ENCODE peak calls at places on chromosomes 6 and 20, in eight cellular contexts. Y is CD8-positive, alpha-beta T cell; X is psoas muscle; M is AG10803; R is PC-3; E is B cell; U is body of pancreas; N is right atrium auricular region. P is an unnamed sample.

GRCh38 chr6:133396225-133396624 is 155.1 kb downstream of the EYA4 start:
- DNase-seq in Y (no peak), X (no peak), M (no peak), R (peak), E (no peak), U (no peak), N (no peak), P (no peak)

GRCh38 chr6:135318728-135319469 is 137.8 kb downstream of the MYB start:
- DNase-seq in Y (no peak), X (no peak), M (no peak), R (no peak), E (no peak), U (no peak), N (no peak), P (no peak)

GRCh38 chr6:157019733-157020132 is 242.6 kb downstream of the ARID1B start:
- DNase-seq in Y (no peak), X (no peak), M (peak), R (peak), E (peak), U (no peak), N (no peak), P (peak)

GRCh38 chr20:25484911-25485511 is 77.5 kb downstream of the GINS1 start:
- DNase-seq in Y (no peak), X (no peak), M (no peak), R (peak), E (no peak), U (no peak), N (no peak), P (no peak)

GRCh38 chr6:125658759-125659431 is 90.5 kb upstream of the HEY2 start:
- DNase-seq in Y (no peak), X (no peak), M (peak), R (no peak), E (no peak), U (no peak), N (no peak), P (no peak)

GRCh38 chr20:34222208-34222607 is 19.0 kb upstream of the ASIP start:
- DNase-seq in Y (no peak), X (no peak), M (peak), R (peak), E (no peak), U (peak), N (no peak), P (peak)

GRCh38 chr20:8903655-8904605 is 165.0 kb upstream of the PLCB4 start:
- DNase-seq in Y (no peak), X (no peak), M (peak), R (peak), E (no peak), U (no peak), N (no peak), P (no peak)

GRCh38 chr20:58883243-58883691 is 30.8 kb downstream of the GNAS start:
- DNase-seq in Y (no peak), X (no peak), M (peak), R (no peak), E (no peak), U (no peak), N (no peak), P (no peak)

GRCh38 chr20:61797200-61797599 is 268.5 kb downstream of the TAF4 start:
- DNase-seq in Y (no peak), X (no peak), M (no peak), R (no peak), E (no peak), U (no peak), N (no peak), P (no peak)

GRCh38 chr20:48807586-48808381 is 20.0 kb downstream of the PREX1 start:
- DNase-seq in Y (no peak), X (no peak), M (no peak), R (no peak), E (no peak), U (no peak), N (no peak), P (no peak)

GRCh38 chr6:106907754-106908153 is 66.8 kb downstream of the CD24 start:
- DNase-seq in Y (no peak), X (no peak), M (no peak), R (no peak), E (no peak), U (no peak), N (no peak), P (no peak)

GRCh38 chr20:44209691-44210421 is 715 bp downstream of the OSER1 start:
- DNase-seq in Y (no peak), X (peak), M (peak), R (no peak), E (no peak), U (peak), N (no peak), P (no peak)

GRCh38 chr6:43851204-43851855 is 81.3 kb downstream of the VEGFA start:
- DNase-seq in Y (no peak), X (no peak), M (peak), R (no peak), E (no peak), U (no peak), N (no peak), P (no peak)

GRCh38 chr6:38696345-38696744 is 6.6 kb downstream of the GLO1 start:
- DNase-seq in Y (no peak), X (no peak), M (no peak), R (no peak), E (no peak), U (no peak), N (no peak), P (no peak)

GRCh38 chr20:33490023-33490933 is at the start of gene CBFA2T2:
- DNase-seq in Y (no peak), X (peak), M (peak), R (peak), E (no peak), U (peak), N (peak), P (no peak)

DNA sequence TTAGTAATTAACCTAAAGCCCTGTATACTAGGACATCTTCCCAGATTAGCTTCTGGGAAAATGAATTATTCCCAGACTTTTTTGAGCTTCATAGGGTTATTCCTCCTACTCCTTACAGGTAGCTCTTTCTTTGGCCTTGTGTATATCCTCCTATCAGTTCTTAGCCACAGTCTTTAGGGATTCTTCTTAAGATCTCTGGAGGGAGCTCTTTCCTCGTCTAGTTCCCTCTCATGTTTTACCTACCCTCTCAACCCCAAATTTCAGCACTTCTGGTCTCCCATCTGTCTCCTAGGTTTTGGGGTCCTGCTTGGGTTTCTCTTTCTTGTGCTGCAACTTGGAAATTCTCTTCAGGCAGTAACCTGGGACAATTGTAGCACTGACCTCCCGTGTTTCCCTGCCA is 46.4 kb upstream of the SLC35B3 start:
- DNase-seq in Y (no peak), X (no peak), M (peak), R (peak), E (no peak), U (no peak), N (no peak), P (peak)
- TF ChIP-seq CTCF in Y (no peak), X (no peak), M (peak), R (peak), E (no peak), U (no peak), N (no peak), P (peak)

DNA sequence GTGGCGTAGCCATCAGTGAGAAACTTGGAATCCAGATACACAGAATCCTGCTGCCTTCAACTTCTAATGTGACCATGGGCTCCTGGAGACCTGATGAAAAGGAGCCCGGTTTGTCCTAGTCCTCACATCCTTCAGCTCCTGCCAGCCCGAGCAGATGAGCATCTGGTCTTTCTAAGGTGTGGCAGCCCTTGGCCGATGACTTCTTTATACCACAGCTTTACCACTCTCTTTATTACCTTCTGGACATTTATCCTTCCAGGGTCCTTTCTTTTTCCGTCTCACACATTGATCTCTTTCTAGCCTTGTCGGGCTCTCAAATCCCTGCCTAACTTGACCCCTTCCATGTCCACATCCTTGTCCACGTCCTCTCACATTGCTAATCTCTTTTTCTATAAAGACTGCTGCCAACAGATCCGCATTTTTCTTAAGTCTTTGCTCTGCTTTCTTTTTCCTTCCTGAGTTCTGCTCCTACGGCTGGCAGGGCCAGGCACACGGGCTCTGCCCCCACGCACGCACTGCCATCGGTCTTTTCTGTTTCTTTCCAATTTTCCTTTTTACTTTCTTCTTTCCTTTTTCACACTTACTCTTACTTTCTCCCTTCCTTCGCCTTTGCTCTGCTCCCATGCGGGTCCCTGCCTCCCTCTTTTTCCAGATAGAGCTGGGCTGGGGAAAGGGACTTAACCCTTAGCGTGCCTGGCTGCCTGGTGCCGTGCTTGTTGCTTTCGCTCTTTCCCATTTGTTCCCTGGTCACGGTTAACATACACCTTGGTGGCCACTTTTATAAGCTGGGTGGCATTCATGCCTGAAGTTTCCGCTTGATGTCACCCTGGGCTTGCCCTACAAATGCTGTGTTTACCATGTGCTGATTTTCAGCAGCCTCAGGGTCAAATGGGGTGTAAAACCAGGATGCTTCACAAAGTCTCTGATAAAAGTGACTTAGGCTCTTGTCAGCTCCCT is 9.4 kb upstream of the GMPR start:
- DNase-seq in Y (no peak), X (no peak), M (no peak), R (peak), E (no peak), U (peak), N (no peak), P (no peak)
- TF ChIP-seq CTCF in Y (no peak), X (peak), M (no peak), R (peak), E (no peak), U (no peak), N (no peak), P (peak)

DNA sequence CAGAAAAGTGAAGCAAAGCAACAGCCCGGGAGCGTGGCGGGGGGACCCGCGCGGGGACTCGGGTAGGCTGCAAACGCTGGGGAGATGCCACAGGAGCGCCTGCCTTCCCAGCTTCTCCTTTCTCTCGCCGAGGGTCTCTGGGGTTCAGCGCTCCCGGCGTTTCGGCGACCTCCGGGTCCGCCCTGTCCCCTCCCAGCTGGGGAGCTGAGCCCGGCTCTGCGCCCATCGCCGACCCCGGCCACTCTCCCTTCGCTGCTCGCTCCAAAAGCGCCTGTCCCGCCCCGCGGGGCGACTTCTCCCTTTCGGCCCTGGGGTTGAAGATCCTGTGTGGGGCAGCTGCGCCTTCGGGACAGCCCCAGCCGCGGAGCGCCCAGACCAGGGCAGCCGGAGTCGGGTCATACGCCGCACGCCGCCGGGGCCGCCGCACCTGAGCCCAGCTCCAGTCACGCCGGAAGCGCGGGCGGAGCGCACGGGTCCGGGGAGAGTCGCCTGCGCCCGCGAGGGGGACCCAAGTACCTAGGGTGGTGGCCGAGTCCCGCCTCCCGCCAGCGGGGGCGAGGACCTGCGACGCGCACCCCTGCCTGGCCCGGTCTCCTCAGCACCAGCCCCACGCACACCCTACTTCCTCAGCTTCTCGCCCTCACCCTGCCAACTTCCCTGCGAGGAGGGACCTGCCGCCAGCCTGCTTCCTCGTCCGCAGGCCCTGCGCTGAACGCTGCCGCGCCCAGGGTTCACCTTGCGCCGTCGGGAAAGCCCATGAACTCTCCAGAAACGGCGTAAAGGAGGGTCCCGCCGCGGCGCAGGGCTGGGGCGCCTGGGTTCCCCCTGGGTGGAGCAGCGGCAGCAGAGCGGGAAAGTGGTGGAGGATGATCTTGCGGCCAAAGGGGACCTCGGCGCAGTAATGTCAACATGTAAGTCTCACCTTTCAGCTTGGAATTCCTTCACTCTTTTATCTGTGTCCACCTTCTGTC is at the start of gene ADGRG6:
- DNase-seq in Y (peak), X (peak), M (peak), R (peak), E (peak), U (peak), N (no peak), P (peak)
- TF ChIP-seq CTCF in Y (no peak), X (no peak), M (peak), R (peak), E (no peak), U (no peak), N (no peak), P (no peak)

DNA sequence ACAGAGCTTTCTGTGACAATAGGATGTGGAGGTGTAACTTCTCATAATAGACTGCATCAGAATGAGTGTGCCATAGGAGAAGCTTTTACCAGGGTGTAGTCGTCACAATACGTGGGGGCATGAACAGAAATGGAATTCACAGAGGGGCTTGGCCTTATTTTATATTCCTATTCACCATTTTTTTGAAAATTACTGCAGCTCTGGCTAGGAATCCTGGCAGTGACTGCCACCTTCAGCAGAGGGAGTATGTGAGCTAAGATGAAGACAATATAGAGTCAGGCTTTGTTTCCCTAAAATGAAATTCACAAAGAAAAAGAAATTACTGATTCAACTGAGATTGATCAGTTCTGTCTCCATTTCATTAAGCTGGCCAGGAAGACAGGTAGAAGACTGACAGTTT is 13.9 kb downstream of the TOMM6 start:
- DNase-seq in Y (no peak), X (no peak), M (peak), R (peak), E (no peak), U (no peak), N (no peak), P (no peak)
- TF ChIP-seq CTCF in Y (no peak), X (no peak), M (peak), R (peak), E (no peak), U (no peak), N (no peak), P (peak)

GRCh38 chr20:60049601-60050000 is 91.4 kb downstream of the CDH26 start:
- DNase-seq in Y (no peak), X (no peak), M (no peak), R (peak), E (no peak), U (no peak), N (no peak), P (no peak)

GRCh38 chr20:60048634-60049578 is 90.7 kb downstream of the CDH26 start:
- DNase-seq in Y (no peak), X (no peak), M (no peak), R (no peak), E (no peak), U (no peak), N (peak), P (no peak)

GRCh38 chr20:60052322-60052721 is 94.1 kb downstream of the CDH26 start:
- DNase-seq in Y (no peak), X (no peak), M (no peak), R (no peak), E (no peak), U (peak), N (peak), P (no peak)

GRCh38 chr20:60053125-60053812 is 95.0 kb downstream of the CDH26 start:
- DNase-seq in Y (no peak), X (no peak), M (no peak), R (no peak), E (no peak), U (no peak), N (peak), P (no peak)

DNA sequence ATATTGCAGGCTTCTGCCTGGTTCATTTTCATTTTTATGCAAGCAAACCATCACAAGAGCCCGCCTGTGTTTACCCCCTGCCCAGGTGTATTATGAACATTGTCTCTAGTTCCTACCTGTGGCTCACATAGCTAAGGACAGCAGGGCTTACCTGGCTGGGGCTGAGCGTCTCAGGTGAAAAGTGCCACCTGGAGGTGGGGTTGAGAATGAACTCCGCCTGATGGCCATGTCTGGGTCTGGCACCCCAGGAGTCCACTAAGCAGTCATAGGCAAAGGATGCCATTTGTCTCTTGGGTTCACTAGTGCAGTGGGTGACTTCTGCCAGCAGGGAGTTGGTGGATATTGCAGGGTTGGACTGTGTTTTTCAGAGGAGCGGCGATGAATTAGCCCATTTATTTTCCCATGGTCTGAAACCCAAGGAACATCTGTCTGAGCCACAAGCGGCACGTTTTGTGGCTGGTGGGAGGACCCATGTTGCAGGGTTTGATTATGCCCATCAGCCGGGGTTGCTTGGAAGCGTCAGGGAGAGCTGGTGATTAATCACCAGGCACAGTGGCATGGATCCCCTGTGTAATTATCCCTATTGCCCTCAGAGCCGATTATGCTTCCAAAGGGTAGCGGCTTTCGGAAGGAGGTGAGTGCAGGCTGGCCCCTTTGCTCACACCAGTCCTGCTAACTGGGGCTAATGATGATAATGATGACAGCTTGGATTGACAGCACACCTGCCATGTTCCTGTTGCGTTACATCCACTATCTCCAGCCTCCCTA is 92.2 kb downstream of the CDH26 start:
- DNase-seq in Y (no peak), X (no peak), M (no peak), R (peak), E (no peak), U (peak), N (peak), P (no peak)
- TF ChIP-seq CTCF in Y (no peak), X (no peak), M (peak), R (peak), E (no peak), U (peak), N (no peak), P (no peak)

GRCh38 chr6:28395918-28396317 is 3.6 kb downstream of the ZSCAN12 start:
- DNase-seq in Y (no peak), X (no peak), M (no peak), R (no peak), E (no peak), U (no peak), N (no peak), P (no peak)

GRCh38 chr6:28399370-28400121 is at the start of gene ZSCAN12:
- DNase-seq in Y (peak), X (peak), M (peak), R (no peak), E (peak), U (peak), N (peak), P (peak)

GRCh38 chr6:28390688-28391087 is 8.9 kb downstream of the ZSCAN12 start:
- DNase-seq in Y (no peak), X (no peak), M (no peak), R (no peak), E (no peak), U (no peak), N (no peak), P (no peak)

GRCh38 chr6:28400122-28400451 is 540 bp upstream of the ZSCAN12 start:
- DNase-seq in Y (no peak), X (no peak), M (no peak), R (no peak), E (no peak), U (no peak), N (no peak), P (no peak)

GRCh38 chr6:28393912-28394662 is 5.5 kb downstream of the ZSCAN12 start:
- DNase-seq in Y (no peak), X (no peak), M (peak), R (peak), E (no peak), U (no peak), N (no peak), P (no peak)
- TF ChIP-seq CTCF in Y (no peak), X (no peak), M (peak), R (peak), E (no peak), U (no peak), N (no peak), P (peak)

GRCh38 chr6:20126789-20127653 is 85.2 kb downstream of the MBOAT1 start:
- DNase-seq in Y (peak), X (peak), M (peak), R (peak), E (peak), U (peak), N (peak), P (peak)
- TF ChIP-seq CTCF in Y (peak), X (peak), M (peak), R (peak), E (peak), U (peak), N (peak), P (peak)

DNA sequence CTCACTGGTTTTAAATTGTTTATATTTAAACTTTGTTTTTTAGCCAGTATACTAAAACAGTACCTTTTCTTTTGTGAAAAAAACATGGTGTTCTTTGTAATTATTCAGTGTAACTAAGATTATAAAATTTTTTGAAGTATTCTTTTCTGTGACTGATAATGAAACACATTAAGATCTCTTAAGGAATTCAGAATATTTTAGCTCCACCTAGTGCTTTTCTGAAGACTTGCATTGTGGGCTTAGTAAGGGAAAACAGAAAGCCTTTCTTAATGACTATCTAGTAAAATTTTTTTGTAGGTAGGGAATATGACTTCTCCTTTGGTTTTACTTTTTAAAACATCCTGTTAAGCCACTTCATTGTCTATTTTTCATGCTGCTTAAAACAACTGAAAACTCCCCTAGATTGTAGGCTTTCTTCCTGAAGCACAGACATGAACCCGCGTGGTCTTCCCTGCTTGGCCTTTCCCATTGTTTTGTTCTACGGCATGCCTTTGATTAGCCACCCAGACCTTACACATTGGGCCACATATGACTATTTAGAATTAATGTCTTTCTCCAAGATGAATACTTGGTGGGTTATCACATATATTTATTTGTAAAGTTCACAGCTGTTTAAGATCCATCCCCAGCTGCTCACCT is 72.1 kb downstream of the AFDN start:
- DNase-seq in Y (no peak), X (no peak), M (peak), R (peak), E (peak), U (no peak), N (no peak), P (peak)
- TF ChIP-seq CTCF in Y (peak), X (peak), M (peak), R (peak), E (peak), U (peak), N (peak), P (peak)